ENCODE peak calls at places on chromosomes 3 and 15, in five cellular contexts. Z is SK-N-SH, D is A549, L is upper lobe of left lung, A is stomach. Q is an unnamed sample.

GRCh38 chr3:71219744-71220638 is 363.5 kb downstream of the FOXP1 start:
- DNase-seq in D (no peak), L (no peak), Z (no peak), A (no peak), Q (no peak)

GRCh38 chr3:13378155-13378554 is 42.0 kb downstream of the NUP210 start:
- DNase-seq in D (no peak), L (no peak), A (no peak), Z (no peak), Q (no peak)

GRCh38 chr3:170703121-170703588 is 117.3 kb upstream of the SLC7A14 start:
- DNase-seq in A (no peak), Z (no peak), D (no peak), L (no peak), Q (no peak)

GRCh38 chr3:73719877-73720276 is 95.1 kb upstream of the PDZRN3 start:
- DNase-seq in D (no peak), Z (no peak), L (no peak), A (no peak), Q (peak)

GRCh38 chr3:107816082-107816481 is 274.7 kb downstream of the CD47 start:
- DNase-seq in Z (no peak), A (no peak), L (no peak), D (no peak), Q (no peak)

GRCh38 chr15:31483924-31484368 is 157.3 kb downstream of the KLF13 start:
- DNase-seq in A (peak), L (peak), Z (no peak), D (no peak), Q (no peak)

GRCh38 chr15:89993344-89993743 is 7.8 kb upstream of the ZNF710 start:
- DNase-seq in L (no peak), A (no peak), Z (no peak), D (no peak), Q (no peak)

GRCh38 chr15:43218908-43219706 is 1.7 kb downstream of the EPB42 start:
- DNase-seq in D (no peak), L (no peak), Z (peak), A (no peak), Q (no peak)

GRCh38 chr3:30098656-30099454 is 507.5 kb upstream of the TGFBR2 start:
- DNase-seq in A (no peak), Z (no peak), L (no peak), D (no peak), Q (no peak)

GRCh38 chr3:177800565-177800964 is 603.3 kb upstream of the TBL1XR1 start:
- DNase-seq in L (no peak), D (no peak), Z (no peak), A (no peak), Q (no peak)

GRCh38 chr15:77020348-77021087 is 25.6 kb downstream of the PSTPIP1 start:
- DNase-seq in L (no peak), D (no peak), A (no peak), Z (no peak), Q (no peak)

GRCh38 chr3:165529451-165529850 is 307.8 kb downstream of the BCHE start:
- DNase-seq in A (no peak), L (no peak), D (no peak), Z (no peak), Q (no peak)

GRCh38 chr3:72938471-72939265 is 50.8 kb downstream of the GXYLT2 start:
- DNase-seq in A (peak), L (no peak), Z (peak), D (peak), Q (peak)

GRCh38 chr3:123286308-123287023 is 84.7 kb downstream of the SEC22A start:
- DNase-seq in A (no peak), L (peak), D (peak), Z (peak), Q (no peak)

GRCh38 chr3:131503328-131503650 is 518 bp upstream of the MRPL3 start:
- DNase-seq in Z (peak), A (no peak), D (no peak), L (no peak), Q (no peak)

GRCh38 chr15:69593981-69594966 is 141.7 kb downstream of the RPLP1 start:
- DNase-seq in D (peak), Z (no peak), L (peak), A (peak), Q (no peak)
- TF ChIP-seq EP300 in D (peak), Z (no peak), L (peak), A (no peak), Q (no peak)

GRCh38 chr3:193207290-193207689 is 33.7 kb upstream of the PLAAT1 start:
- DNase-seq in D (no peak), A (no peak), Z (no peak), L (no peak), Q (no peak)

GRCh38 chr3:193211173-193211572 is 29.8 kb upstream of the PLAAT1 start:
- DNase-seq in D (no peak), Z (no peak), L (no peak), A (no peak), Q (no peak)

GRCh38 chr3:193207874-193208273 is 33.1 kb upstream of the PLAAT1 start:
- DNase-seq in L (no peak), A (no peak), D (no peak), Z (no peak), Q (no peak)

GRCh38 chr3:193214445-193214844 is 26.6 kb upstream of the PLAAT1 start:
- DNase-seq in L (no peak), Z (no peak), A (no peak), D (no peak), Q (no peak)

DNA sequence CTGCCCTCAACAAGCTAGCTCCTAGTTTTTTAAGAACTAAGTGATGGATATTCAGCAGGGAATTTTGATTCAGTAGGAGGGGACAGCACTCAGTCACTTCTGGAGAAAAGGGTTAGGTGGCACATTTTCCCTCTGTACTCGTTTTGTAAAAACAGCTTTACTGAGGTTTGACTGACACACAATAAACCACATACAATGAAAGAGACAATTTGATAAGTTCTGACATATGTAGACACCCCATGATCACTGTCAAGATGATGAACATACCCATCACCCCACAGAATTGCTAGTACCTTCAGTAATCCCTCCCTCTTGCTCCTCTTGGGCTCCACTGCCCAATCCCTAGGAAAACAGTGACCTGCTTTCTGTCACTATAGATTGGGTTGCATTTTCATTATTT is 29.0 kb upstream of the PLAAT1 start:
- DNase-seq in L (no peak), D (no peak), A (no peak), Z (no peak), Q (no peak)
- TF ChIP-seq EP300 in L (no peak), D (no peak), A (no peak), Z (no peak), Q (no peak)

DNA sequence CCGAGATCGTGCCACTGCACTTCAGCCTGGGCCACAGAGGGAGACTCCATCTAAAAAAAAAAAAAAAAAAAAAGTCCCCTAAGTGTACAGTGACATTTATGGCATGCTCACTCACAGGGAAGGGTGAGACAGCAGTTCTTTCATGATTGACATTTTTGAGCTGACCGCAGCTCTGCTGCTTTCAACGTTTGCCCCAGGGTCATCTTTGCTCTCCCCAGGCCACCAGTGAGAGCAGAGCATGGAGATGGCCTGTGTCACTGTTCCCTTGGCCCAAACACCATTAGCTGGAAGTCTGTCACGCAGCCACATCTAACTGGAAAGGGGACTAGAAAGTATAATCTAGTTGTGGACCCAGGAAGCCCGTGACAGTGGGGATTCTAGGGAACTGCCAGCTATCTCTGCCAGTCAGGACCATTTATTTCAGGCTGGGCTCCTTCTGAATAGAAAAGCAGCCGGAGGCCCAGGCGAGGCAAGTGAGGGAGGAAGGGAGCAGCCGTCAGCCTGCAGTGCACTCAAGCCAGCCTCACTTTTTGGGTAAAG is 193.4 kb upstream of the HES1 start:
- DNase-seq in A (no peak), Z (no peak), D (no peak), L (no peak), Q (no peak)
- TF ChIP-seq EP300 in A (no peak), Z (no peak), D (no peak), L (no peak), Q (no peak)

DNA sequence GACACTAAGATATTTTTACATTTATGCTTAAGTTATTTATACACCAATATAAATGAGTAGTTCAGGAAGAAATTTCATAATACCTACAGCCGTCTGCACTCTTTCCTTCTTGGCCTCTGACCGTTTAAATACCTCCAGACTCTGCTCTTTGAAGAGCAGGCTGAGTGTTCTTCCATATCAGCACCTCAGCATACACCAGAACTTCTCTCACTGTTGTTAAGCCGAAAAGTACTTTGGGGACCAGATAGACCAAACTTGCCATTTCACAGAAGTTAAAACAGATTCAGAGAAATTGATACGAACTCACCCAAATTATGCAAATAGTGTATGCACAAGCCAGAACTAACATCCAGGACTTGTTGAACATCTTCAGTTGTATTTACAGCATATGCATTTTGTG is 24.3 kb downstream of the CGGBP1 start:
- DNase-seq in L (no peak), A (no peak), D (no peak), Z (no peak), Q (no peak)
- TF ChIP-seq EP300 in L (no peak), A (no peak), D (no peak), Z (no peak), Q (no peak)

GRCh38 chr15:85329561-85330421 is 50.6 kb upstream of the AKAP13 start:
- DNase-seq in D (peak), A (no peak), Z (peak), L (no peak), Q (peak)

GRCh38 chr15:85334241-85334640 is 46.2 kb upstream of the AKAP13 start:
- DNase-seq in Z (no peak), L (no peak), D (no peak), A (no peak), Q (no peak)

GRCh38 chr15:85331666-85332261 is 48.6 kb upstream of the AKAP13 start:
- DNase-seq in A (no peak), D (no peak), L (no peak), Z (no peak), Q (no peak)

GRCh38 chr15:85333132-85333831 is 47.1 kb upstream of the AKAP13 start:
- DNase-seq in A (no peak), Z (no peak), D (no peak), L (no peak), Q (no peak)

GRCh38 chr15:85330941-85331588 is 49.3 kb upstream of the AKAP13 start:
- DNase-seq in L (no peak), Z (peak), D (peak), A (peak), Q (peak)
- TF ChIP-seq EP300 in L (no peak), Z (no peak), D (no peak), A (peak), Q (no peak)